ENCODE peak calls at places on chromosomes 4 and X, in four cellular contexts. M is K562, O is H1, D is HepG2. X is an unnamed sample.

GRCh38 chr4:11741190-11741652 is 312.5 kb upstream of the HS3ST1 start:
- DNase-seq in O (no peak), M (no peak), D (no peak), X (no peak)

GRCh38 chr4:82601242-82602015 is 39.6 kb upstream of the TMEM150C start:
- DNase-seq in M (no peak), O (no peak), D (no peak), X (no peak)

GRCh38 chr4:76374744-76375143 is 46.2 kb downstream of the CCDC158 start:
- DNase-seq in D (no peak), O (no peak), M (no peak), X (no peak)

GRCh38 chrX:15737188-15737956 is 698 bp upstream of the CA5B start:
- DNase-seq in M (no peak), D (no peak), O (no peak), X (no peak)

GRCh38 chr4:48223633-48224295 is 45.9 kb downstream of the TEC start:
- DNase-seq in D (no peak), O (no peak), M (no peak), X (peak; percentile 39)

GRCh38 chr4:133498149-133498548 is 349.1 kb downstream of the PCDH10 start:
- DNase-seq in M (no peak), D (no peak), O (no peak), X (no peak)

GRCh38 chrX:100410901-100411801 is 1.1 kb upstream of the PCDH19 start:
- DNase-seq in M (no peak), D (no peak), O (no peak), X (no peak)

GRCh38 chr4:174789666-174790065 is 39.4 kb downstream of the GLRA3 start:
- DNase-seq in D (no peak), M (no peak), O (no peak), X (no peak)

GRCh38 chr4:143643399-143643798 is 57.1 kb downstream of the FREM3 start:
- DNase-seq in O (no peak), M (no peak), D (no peak), X (no peak)

GRCh38 chr4:25379591-25379990 is 2.5 kb downstream of the ANAPC4 start:
- DNase-seq in O (no peak), D (no peak), M (peak; percentile 23), X (no peak)

GRCh38 chr4:101621120-101621519 is 169.4 kb upstream of the BANK1 start:
- DNase-seq in O (no peak), D (no peak), M (no peak), X (no peak)

GRCh38 chrX:130247996-130248395 is 20.7 kb downstream of the ZNF280C start:
- DNase-seq in O (no peak), D (no peak), M (no peak), X (no peak)

GRCh38 chr4:23931489-23931830 is 41.6 kb upstream of the PPARGC1A start:
- DNase-seq in O (no peak), M (no peak), D (no peak), X (no peak)

GRCh38 chr4:74055096-74055495 is 16.6 kb upstream of the CXCL3 start:
- DNase-seq in D (no peak), O (no peak), M (no peak), X (no peak)

GRCh38 chrX:16882188-16882587 is 12.0 kb upstream of the RBBP7 start:
- DNase-seq in O (no peak), D (no peak), M (no peak), X (no peak)

DNA sequence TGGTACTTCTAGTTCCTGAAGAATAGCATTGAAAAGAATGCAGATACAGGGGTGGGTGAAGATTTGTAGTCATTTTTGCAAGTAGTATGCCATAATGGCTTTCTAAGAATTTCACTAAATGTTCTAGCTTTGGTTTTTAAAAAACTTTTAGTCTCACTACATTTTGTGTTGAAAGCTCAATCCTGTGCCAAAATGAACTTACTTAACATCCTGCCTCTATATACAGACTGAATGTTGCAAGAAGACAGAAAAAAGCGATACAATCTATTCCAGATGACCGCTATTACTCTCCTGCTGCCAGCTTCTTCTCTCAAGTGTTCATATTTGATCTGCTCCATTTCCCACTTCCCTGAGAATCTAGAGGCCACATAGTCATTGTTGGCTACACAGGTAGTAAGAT is 977.0 kb upstream of the ADGRL3 start:
- DNase-seq in O (no peak), M (no peak), D (no peak), X (no peak)
- H3K27ac ChIP-seq in O (no peak overlapping the region), M (no peak overlapping the region), D (no peak overlapping the region), X (no peak overlapping the region)

GRCh38 chr4:103786593-103786992 is 66.8 kb upstream of the TACR3 start:
- DNase-seq in D (no peak), M (no peak), O (no peak), X (no peak)

GRCh38 chr4:103787057-103787456 is 67.3 kb upstream of the TACR3 start:
- DNase-seq in O (no peak), D (no peak), M (no peak), X (no peak)

DNA sequence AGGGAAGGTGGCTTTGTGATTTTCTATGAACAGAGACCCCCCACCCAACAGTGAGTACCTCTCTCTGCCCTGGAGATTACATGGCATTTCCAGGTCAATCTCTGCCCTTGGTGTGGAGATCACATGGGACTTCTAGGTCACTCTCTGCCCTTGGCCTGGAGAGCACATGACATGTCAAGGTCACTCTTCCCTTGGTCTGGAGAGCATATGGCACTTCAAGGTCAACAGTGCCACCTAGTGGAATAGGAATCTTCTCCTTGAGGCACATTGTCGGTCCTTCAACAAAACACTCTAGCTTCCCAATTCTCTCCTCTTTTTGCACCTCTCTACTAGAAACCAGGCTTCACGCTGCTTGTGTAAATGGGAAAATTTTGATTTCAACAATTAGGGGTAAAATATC is 66.2 kb upstream of the TACR3 start:
- DNase-seq in O (no peak), M (peak; percentile 12), D (peak; percentile 64), X (peak; percentile 56)
- TF ChIP-seq FOSL1 in O (no peak), M (no peak), D (no peak), X (no peak)

GRCh38 chr4:116374815-116375214 is 710.6 kb downstream of the TRAM1L1 start:
- DNase-seq in D (no peak), O (no peak), M (no peak), X (no peak)
- H3K27ac ChIP-seq in D (no peak overlapping the region), O (no peak overlapping the region), M (no peak overlapping the region), X (no peak overlapping the region)

DNA sequence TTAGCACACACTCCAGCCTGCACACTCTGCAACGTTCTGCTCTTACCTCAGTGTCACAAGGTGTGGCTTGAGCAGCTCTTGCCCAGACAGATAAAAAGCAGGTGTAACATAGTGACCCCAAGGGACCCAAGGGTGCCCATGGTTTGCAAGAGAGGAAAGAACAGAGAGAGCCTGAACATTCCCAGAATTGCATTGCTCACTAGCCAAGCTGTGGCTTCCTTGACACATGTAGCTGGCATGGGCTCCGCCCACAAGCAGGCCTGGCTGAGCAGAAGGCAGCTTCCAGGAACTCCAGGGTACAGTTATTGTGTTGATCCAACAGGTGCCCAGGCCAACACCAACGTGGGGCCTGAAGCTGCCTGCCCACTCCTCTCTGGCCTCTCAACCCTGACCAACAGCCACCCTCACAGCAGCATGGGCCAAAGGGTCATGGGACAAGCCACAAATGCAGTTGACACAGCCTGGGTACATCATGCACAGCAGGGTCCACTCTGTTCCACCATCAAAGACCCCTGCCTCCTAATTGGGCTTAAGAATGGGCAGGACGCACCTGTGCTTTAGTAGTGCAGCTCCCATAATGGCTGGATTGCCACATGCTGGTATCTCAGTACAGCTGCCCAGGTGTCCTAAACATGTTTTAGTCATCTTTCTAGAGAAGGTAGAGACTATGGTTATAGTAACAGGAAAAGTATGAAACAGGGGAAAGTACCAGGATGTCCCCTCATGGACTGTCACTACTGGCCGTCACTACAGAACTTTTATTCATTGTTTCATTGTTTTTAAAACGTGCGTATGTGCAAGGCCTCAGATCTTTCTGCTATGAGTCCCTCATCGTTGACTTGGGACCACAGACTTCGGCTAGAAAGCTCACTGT is 73.7 kb upstream of the ACSL1 start:
- DNase-seq in O (no peak), M (no peak), D (no peak), X (no peak)
- TF ChIP-seq FOSL1 in O (no peak), M (no peak), D (no peak), X (no peak)

DNA sequence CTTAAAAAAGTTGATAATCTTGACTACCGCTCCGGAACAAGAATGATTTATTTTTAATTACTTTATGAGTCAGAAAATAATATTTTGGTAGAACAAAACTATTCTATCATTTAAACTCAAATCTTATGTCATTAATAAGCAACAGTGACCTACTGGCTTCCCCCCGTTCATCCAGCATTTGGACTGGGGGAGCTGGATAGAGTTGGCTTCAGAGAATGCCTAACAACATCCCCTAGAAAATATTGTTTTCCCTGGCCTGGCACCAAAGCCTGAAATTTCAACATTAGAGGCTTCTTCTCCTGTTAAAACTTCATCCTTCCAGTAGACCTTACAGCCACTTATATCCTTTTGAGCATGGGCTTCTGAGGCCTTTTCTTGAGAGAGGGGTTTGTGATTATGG is 55.7 kb upstream of the PDLIM3 start:
- DNase-seq in O (no peak), D (no peak), M (no peak), X (no peak)
- H3K27ac ChIP-seq in O (no peak overlapping the region), D (peak overlapping the region; percentile 51), M (no peak overlapping the region), X (no peak overlapping the region)

GRCh38 chr4:121192013-121192412 is 27.9 kb upstream of the TNIP3 start:
- DNase-seq in D (no peak), M (no peak), O (no peak), X (no peak)

GRCh38 chr4:121198261-121198660 is 34.1 kb upstream of the TNIP3 start:
- DNase-seq in D (no peak), O (no peak), M (no peak), X (no peak)

GRCh38 chr4:121192500-121192899 is 28.4 kb upstream of the TNIP3 start:
- DNase-seq in M (no peak), O (no peak), D (peak; percentile 16), X (peak; percentile 33)

GRCh38 chr4:121191351-121191750 is 27.2 kb upstream of the TNIP3 start:
- DNase-seq in O (no peak), M (no peak), D (no peak), X (no peak)

DNA sequence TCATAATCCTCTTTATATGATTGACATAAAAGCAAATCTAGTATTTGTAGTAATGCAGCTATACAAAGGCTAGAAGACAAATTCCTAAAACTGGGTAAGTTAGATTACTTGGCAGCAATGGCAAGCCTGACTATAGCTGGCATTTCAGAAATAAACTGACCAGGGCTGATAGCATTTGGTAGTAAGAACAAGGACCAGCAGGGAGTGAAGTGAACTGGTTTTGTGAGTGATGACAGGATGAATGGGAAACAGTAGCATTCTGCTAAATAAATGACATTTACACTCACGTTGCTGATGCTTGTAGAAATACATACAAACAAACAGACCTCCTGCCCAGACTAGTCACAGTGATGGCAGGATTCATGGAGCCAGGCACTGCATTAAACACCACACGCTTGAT is 31.5 kb upstream of the TNIP3 start:
- DNase-seq in M (no peak), O (no peak), D (no peak), X (no peak)
- TF ChIP-seq FOSL1 in M (no peak), O (no peak), D (no peak), X (no peak)

X was measured in HCT116.